ENCODE peak calls at places on chromosomes 7 and 10, in seven cellular contexts. One of them, this sample, is unnamed.

GRCh38 chr10:99233680-99234018 is 2.0 kb downstream of the HPSE2 start:
- DNase-seq in IMR-90: no peak
- DNase-seq in non-pigmented ciliary epithelial cell: no peak
- DNase-seq in gastrocnemius medialis: no peak
- DNase-seq in mammary epithelial cell: no peak
- DNase-seq in stimulated activated CD4-positive, alpha-beta T cell treated with anti-CD3 and anti-CD28 coated beads, Interleukin-4, amount 100 ng/mL, for 4 hours: no peak
- DNase-seq in OCI-M1: peak
- DNase-seq in this sample: no peak

GRCh38 chr7:114413741-114414140 is 874 bp upstream of the FOXP2 start:
- DNase-seq in mammary epithelial cell: no peak
- DNase-seq in OCI-M1: peak
- DNase-seq in gastrocnemius medialis: no peak
- DNase-seq in stimulated activated CD4-positive, alpha-beta T cell treated with anti-CD3 and anti-CD28 coated beads, Interleukin-4, amount 100 ng/mL, for 4 hours: no peak
- DNase-seq in IMR-90: no peak
- DNase-seq in non-pigmented ciliary epithelial cell: no peak
- DNase-seq in this sample: no peak

GRCh38 chr10:126478600-126478999 is 90.3 kb upstream of the ADAM12 start:
- DNase-seq in OCI-M1: no peak
- DNase-seq in IMR-90: no peak
- DNase-seq in stimulated activated CD4-positive, alpha-beta T cell treated with anti-CD3 and anti-CD28 coated beads, Interleukin-4, amount 100 ng/mL, for 4 hours: no peak
- DNase-seq in gastrocnemius medialis: no peak
- DNase-seq in mammary epithelial cell: no peak
- DNase-seq in non-pigmented ciliary epithelial cell: no peak
- DNase-seq in this sample: no peak

GRCh38 chr7:28032738-28033380 is 147.7 kb downstream of the JAZF1 start:
- DNase-seq in non-pigmented ciliary epithelial cell: no peak
- DNase-seq in stimulated activated CD4-positive, alpha-beta T cell treated with anti-CD3 and anti-CD28 coated beads, Interleukin-4, amount 100 ng/mL, for 4 hours: no peak
- DNase-seq in IMR-90: no peak
- DNase-seq in mammary epithelial cell: no peak
- DNase-seq in gastrocnemius medialis: no peak
- DNase-seq in OCI-M1: no peak
- DNase-seq in this sample: no peak

GRCh38 chr10:133276435-133277201 is at the start of gene ADAM8:
- DNase-seq in stimulated activated CD4-positive, alpha-beta T cell treated with anti-CD3 and anti-CD28 coated beads, Interleukin-4, amount 100 ng/mL, for 4 hours: peak
- DNase-seq in mammary epithelial cell: no peak
- DNase-seq in non-pigmented ciliary epithelial cell: no peak
- DNase-seq in gastrocnemius medialis: no peak
- DNase-seq in OCI-M1: no peak
- DNase-seq in IMR-90: no peak
- DNase-seq in this sample: no peak

GRCh38 chr10:36178616-36179015 is 536.5 kb upstream of the FZD8 start:
- DNase-seq in IMR-90: no peak
- DNase-seq in OCI-M1: no peak
- DNase-seq in stimulated activated CD4-positive, alpha-beta T cell treated with anti-CD3 and anti-CD28 coated beads, Interleukin-4, amount 100 ng/mL, for 4 hours: no peak
- DNase-seq in gastrocnemius medialis: no peak
- DNase-seq in mammary epithelial cell: no peak
- DNase-seq in non-pigmented ciliary epithelial cell: no peak
- DNase-seq in this sample: no peak

GRCh38 chr7:56218510-56218909 is 102.3 kb upstream of the NUPR2 start:
- DNase-seq in IMR-90: no peak
- DNase-seq in OCI-M1: peak
- DNase-seq in non-pigmented ciliary epithelial cell: no peak
- DNase-seq in stimulated activated CD4-positive, alpha-beta T cell treated with anti-CD3 and anti-CD28 coated beads, Interleukin-4, amount 100 ng/mL, for 4 hours: no peak
- DNase-seq in mammary epithelial cell: no peak
- DNase-seq in gastrocnemius medialis: no peak
- DNase-seq in this sample: no peak

GRCh38 chr10:124696446-124697392 is 47.5 kb downstream of the FAM53B start:
- DNase-seq in gastrocnemius medialis: no peak
- DNase-seq in stimulated activated CD4-positive, alpha-beta T cell treated with anti-CD3 and anti-CD28 coated beads, Interleukin-4, amount 100 ng/mL, for 4 hours: no peak
- DNase-seq in non-pigmented ciliary epithelial cell: no peak
- DNase-seq in OCI-M1: no peak
- DNase-seq in IMR-90: no peak
- DNase-seq in mammary epithelial cell: no peak
- DNase-seq in this sample: no peak

GRCh38 chr10:97892506-97892905 is 42.9 kb downstream of the GOLGA7B start:
- DNase-seq in OCI-M1: no peak
- DNase-seq in gastrocnemius medialis: no peak
- DNase-seq in non-pigmented ciliary epithelial cell: no peak
- DNase-seq in IMR-90: no peak
- DNase-seq in stimulated activated CD4-positive, alpha-beta T cell treated with anti-CD3 and anti-CD28 coated beads, Interleukin-4, amount 100 ng/mL, for 4 hours: no peak
- DNase-seq in mammary epithelial cell: no peak
- DNase-seq in this sample: no peak

GRCh38 chr7:29843738-29844137 is 37.4 kb downstream of the WIPF3 start:
- DNase-seq in mammary epithelial cell: no peak
- DNase-seq in OCI-M1: no peak
- DNase-seq in non-pigmented ciliary epithelial cell: no peak
- DNase-seq in IMR-90: no peak
- DNase-seq in stimulated activated CD4-positive, alpha-beta T cell treated with anti-CD3 and anti-CD28 coated beads, Interleukin-4, amount 100 ng/mL, for 4 hours: no peak
- DNase-seq in gastrocnemius medialis: no peak
- DNase-seq in this sample: no peak

GRCh38 chr10:43695730-43696129 is 47.0 kb upstream of the ZNF32 start:
- DNase-seq in mammary epithelial cell: no peak
- DNase-seq in gastrocnemius medialis: no peak
- DNase-seq in IMR-90: no peak
- DNase-seq in OCI-M1: no peak
- DNase-seq in non-pigmented ciliary epithelial cell: no peak
- DNase-seq in stimulated activated CD4-positive, alpha-beta T cell treated with anti-CD3 and anti-CD28 coated beads, Interleukin-4, amount 100 ng/mL, for 4 hours: no peak
- DNase-seq in this sample: no peak

GRCh38 chr10:85157206-85157605 is 828.8 kb downstream of the CCSER2 start:
- DNase-seq in gastrocnemius medialis: no peak
- DNase-seq in mammary epithelial cell: no peak
- DNase-seq in non-pigmented ciliary epithelial cell: no peak
- DNase-seq in stimulated activated CD4-positive, alpha-beta T cell treated with anti-CD3 and anti-CD28 coated beads, Interleukin-4, amount 100 ng/mL, for 4 hours: no peak
- DNase-seq in OCI-M1: no peak
- DNase-seq in IMR-90: no peak
- DNase-seq in this sample: no peak

GRCh38 chr10:114278140-114278883 is 39.3 kb downstream of the VWA2 start:
- DNase-seq in gastrocnemius medialis: no peak
- DNase-seq in IMR-90: no peak
- DNase-seq in OCI-M1: no peak
- DNase-seq in stimulated activated CD4-positive, alpha-beta T cell treated with anti-CD3 and anti-CD28 coated beads, Interleukin-4, amount 100 ng/mL, for 4 hours: no peak
- DNase-seq in non-pigmented ciliary epithelial cell: no peak
- DNase-seq in mammary epithelial cell: no peak
- DNase-seq in this sample: no peak

GRCh38 chr10:19563424-19564141 is 252.6 kb upstream of the PLXDC2 start:
- DNase-seq in mammary epithelial cell: no peak
- DNase-seq in stimulated activated CD4-positive, alpha-beta T cell treated with anti-CD3 and anti-CD28 coated beads, Interleukin-4, amount 100 ng/mL, for 4 hours: no peak
- DNase-seq in OCI-M1: no peak
- DNase-seq in IMR-90: no peak
- DNase-seq in non-pigmented ciliary epithelial cell: no peak
- DNase-seq in gastrocnemius medialis: no peak
- DNase-seq in this sample: no peak

GRCh38 chr10:526651-527312 is 162.7 kb downstream of the DIP2C start:
- DNase-seq in stimulated activated CD4-positive, alpha-beta T cell treated with anti-CD3 and anti-CD28 coated beads, Interleukin-4, amount 100 ng/mL, for 4 hours: no peak
- DNase-seq in OCI-M1: no peak
- DNase-seq in non-pigmented ciliary epithelial cell: no peak
- DNase-seq in IMR-90: no peak
- DNase-seq in gastrocnemius medialis: no peak
- DNase-seq in mammary epithelial cell: no peak
- DNase-seq in this sample: no peak

GRCh38 chr10:30447125-30447799 is 13.3 kb downstream of the MAP3K8 start:
- DNase-seq in OCI-M1: no peak
- DNase-seq in stimulated activated CD4-positive, alpha-beta T cell treated with anti-CD3 and anti-CD28 coated beads, Interleukin-4, amount 100 ng/mL, for 4 hours: no peak
- DNase-seq in mammary epithelial cell: peak
- DNase-seq in IMR-90: peak
- DNase-seq in gastrocnemius medialis: no peak
- DNase-seq in non-pigmented ciliary epithelial cell: peak
- DNase-seq in this sample: no peak

GRCh38 chr10:132388901-132389630 is 7.9 kb upstream of the PWWP2B start:
- DNase-seq in gastrocnemius medialis: no peak
- DNase-seq in mammary epithelial cell: no peak
- DNase-seq in IMR-90: no peak
- DNase-seq in non-pigmented ciliary epithelial cell: no peak
- DNase-seq in stimulated activated CD4-positive, alpha-beta T cell treated with anti-CD3 and anti-CD28 coated beads, Interleukin-4, amount 100 ng/mL, for 4 hours: no peak
- DNase-seq in OCI-M1: no peak
- DNase-seq in this sample: no peak

GRCh38 chr7:122887198-122887597 is 938 bp upstream of the CADPS2 start:
- DNase-seq in stimulated activated CD4-positive, alpha-beta T cell treated with anti-CD3 and anti-CD28 coated beads, Interleukin-4, amount 100 ng/mL, for 4 hours: no peak
- DNase-seq in non-pigmented ciliary epithelial cell: peak
- DNase-seq in IMR-90: peak
- DNase-seq in OCI-M1: peak
- DNase-seq in gastrocnemius medialis: peak
- DNase-seq in mammary epithelial cell: peak
- DNase-seq in this sample: no peak

GRCh38 chr7:121020652-121021051 is 32.1 kb downstream of the CPED1 start:
- DNase-seq in IMR-90: peak
- DNase-seq in gastrocnemius medialis: no peak
- DNase-seq in non-pigmented ciliary epithelial cell: no peak
- DNase-seq in OCI-M1: peak
- DNase-seq in mammary epithelial cell: peak
- DNase-seq in stimulated activated CD4-positive, alpha-beta T cell treated with anti-CD3 and anti-CD28 coated beads, Interleukin-4, amount 100 ng/mL, for 4 hours: no peak
- DNase-seq in this sample: no peak

This sample was measured in GM04504.